ENCODE peak calls at places on chromosomes 6 and 20, in ten cellular contexts. E is Right ventricle myocardium superior, B is Daoy, L is HT1080, I is fibroblast of the conjunctiva, U is SJSA1, O is neuronal stem cell, D is LoVo, T is A172, Y is AG04450. Z is an unnamed sample.

GRCh38 chr20:16759161-16759523 is 11.0 kb downstream of the OTOR start:
- DNase-seq in O (no peak), E (no peak), U (no peak), T (no peak), D (no peak), L (no peak), I (no peak), Y (no peak), B (no peak), Z (no peak)

GRCh38 chr20:63690898-63691710 is 5.3 kb upstream of the TNFRSF6B start:
- DNase-seq in U (no peak), L (no peak), I (no peak), B (no peak), E (peak; percentile 40), D (no peak), Y (no peak), O (no peak), T (no peak), Z (no peak)

GRCh38 chr6:169966312-169967181 is 215.1 kb downstream of the ERMARD start:
- DNase-seq in O (no peak), Y (no peak), T (no peak), D (no peak), U (no peak), B (peak; percentile 3), E (no peak), L (no peak), I (no peak), Z (no peak)

GRCh38 chr6:136351518-136352106 is 62.0 kb upstream of the BCLAF1 start:
- DNase-seq in B (no peak), E (no peak), I (no peak), T (no peak), Y (no peak), D (no peak), O (no peak), U (no peak), L (no peak), Z (no peak)

GRCh38 chr6:17721671-17722070 is 14.9 kb upstream of the NUP153 start:
- DNase-seq in U (no peak), L (no peak), T (no peak), D (no peak), I (no peak), O (no peak), E (no peak), Y (no peak), B (no peak), Z (no peak)

GRCh38 chr6:138972226-138972665 is 15.8 kb downstream of the REPS1 start:
- DNase-seq in L (peak; percentile 23), E (no peak), B (peak; percentile 27), O (no peak), U (peak; percentile 30), I (no peak), T (peak; percentile 54), Y (no peak), D (no peak), Z (no peak)

GRCh38 chr6:7471171-7471570 is 70.3 kb upstream of the DSP start:
- DNase-seq in D (no peak), I (no peak), B (no peak), E (no peak), U (no peak), T (no peak), L (no peak), O (no peak), Y (no peak), Z (no peak)

GRCh38 chr6:38091626-38092025 is 272.1 kb downstream of the ZFAND3 start:
- DNase-seq in Y (no peak), I (no peak), O (no peak), U (no peak), L (no peak), D (no peak), B (no peak), E (no peak), T (no peak), Z (no peak)

GRCh38 chr20:63089051-63089907 is 82.5 kb upstream of the BHLHE23 start:
- DNase-seq in T (no peak), D (no peak), L (no peak), O (no peak), Y (no peak), I (no peak), E (peak; percentile 33), U (no peak), B (no peak), Z (no peak)

GRCh38 chr6:156160788-156161150 is 616.4 kb upstream of the ARID1B start:
- DNase-seq in L (no peak), T (no peak), B (no peak), D (no peak), U (no peak), I (no peak), Y (no peak), E (no peak), O (no peak), Z (no peak)

GRCh38 chr6:51552400-51552799 is 535.0 kb downstream of the PKHD1 start:
- DNase-seq in Y (no peak), B (no peak), I (no peak), U (no peak), L (no peak), D (no peak), O (no peak), T (no peak), E (no peak), Z (no peak)

GRCh38 chr20:24149881-24150307 is 161.3 kb upstream of the GGTLC1 start:
- DNase-seq in O (peak; percentile 14), I (no peak), T (no peak), Y (no peak), B (no peak), U (no peak), L (peak; percentile 5), E (peak; percentile 72), D (peak; percentile 22), Z (no peak)

GRCh38 chr6:4970739-4971395 is 33.0 kb downstream of the RPP40 start:
- DNase-seq in L (no peak), U (no peak), T (no peak), I (no peak), O (no peak), D (no peak), E (no peak), B (no peak), Y (no peak), Z (no peak)

GRCh38 chr6:44254957-44255808 is 2.1 kb downstream of the SLC35B2 start:
- DNase-seq in Y (no peak), U (no peak), D (peak; percentile 26), L (no peak), T (no peak), E (no peak), B (peak; percentile 57), O (no peak), I (no peak), Z (no peak)

GRCh38 chr6:118705799-118706481 is 54.5 kb upstream of the CEP85L start:
- DNase-seq in E (no peak), L (no peak), T (peak; percentile 27), U (peak; percentile 50), B (peak; percentile 59), O (peak; percentile 41), Y (no peak), D (no peak), I (no peak), Z (peak; percentile 26)

GRCh38 chr6:143164565-143165105 is 103.9 kb downstream of the AIG1 start:
- DNase-seq in O (no peak), I (no peak), U (no peak), L (no peak), Y (no peak), E (no peak), B (peak; percentile 49), T (no peak), D (no peak), Z (no peak)

GRCh38 chr20:46838002-46838401 is 56.6 kb upstream of the EYA2 start:
- DNase-seq in U (no peak), I (no peak), T (no peak), D (no peak), L (no peak), B (no peak), Y (no peak), O (no peak), E (no peak), Z (no peak)

GRCh38 chr20:1805161-1805581 is 90.0 kb upstream of the SIRPA start:
- DNase-seq in O (no peak), Y (no peak), T (no peak), B (no peak), U (no peak), D (no peak), E (no peak), L (no peak), I (no peak), Z (no peak)

GRCh38 chr6:156808287-156808686 is 31.1 kb downstream of the ARID1B start:
- DNase-seq in D (no peak), I (no peak), B (no peak), O (no peak), Y (no peak), T (no peak), U (no peak), E (no peak), L (no peak), Z (no peak)

GRCh38 chr6:46267515-46267914 is 96.7 kb upstream of the ENPP5 start:
- DNase-seq in I (no peak), Y (no peak), T (no peak), B (no peak), L (no peak), U (no peak), D (no peak), E (no peak), O (no peak), Z (no peak)

GRCh38 chr6:13874191-13874549 is 50.6 kb upstream of the RNF182 start:
- DNase-seq in Y (no peak), U (no peak), D (no peak), B (no peak), O (no peak), E (no peak), L (no peak), T (no peak), I (no peak), Z (no peak)

GRCh38 chr20:49859011-49859410 is 46.4 kb downstream of the SLC9A8 start:
- DNase-seq in E (no peak), I (no peak), Y (no peak), L (no peak), T (no peak), D (no peak), B (no peak), U (no peak), O (no peak), Z (no peak)

GRCh38 chr20:8602389-8603116 is 466.3 kb upstream of the PLCB4 start:
- DNase-seq in D (no peak), Y (no peak), B (no peak), O (no peak), I (no peak), U (peak; percentile 7), E (no peak), L (no peak), T (no peak), Z (no peak)

GRCh38 chr6:99241905-99242534 is 107.5 kb downstream of the FAXC start:
- DNase-seq in T (peak; percentile 25), D (peak; percentile 7), Y (peak; percentile 1), U (peak; percentile 11), B (peak; percentile 13), O (peak; percentile 35), E (no peak), I (peak; percentile 4), L (peak; percentile 39), Z (no peak)

GRCh38 chr6:16205377-16206144 is 32.8 kb upstream of the GMPR start:
- DNase-seq in E (no peak), L (no peak), B (peak; percentile 92), D (no peak), O (no peak), T (no peak), Y (peak; percentile 71), U (peak; percentile 70), I (peak; percentile 77), Z (no peak)

GRCh38 chr6:30974488-30975252 is 8.8 kb upstream of the MUC21 start:
- DNase-seq in Y (no peak), B (no peak), E (no peak), D (no peak), L (no peak), O (no peak), U (no peak), I (no peak), T (no peak), Z (no peak)

GRCh38 chr6:139839506-139840156 is 465.2 kb upstream of the CITED2 start:
- DNase-seq in B (peak; percentile 34), L (peak; percentile 56), D (no peak), U (no peak), Y (no peak), I (no peak), E (peak; percentile 46), T (no peak), O (no peak), Z (no peak)

GRCh38 chr20:2335096-2335495 is 39.3 kb downstream of the TGM3 start:
- DNase-seq in D (no peak), T (no peak), B (no peak), U (no peak), E (no peak), L (no peak), I (no peak), Y (no peak), O (no peak), Z (no peak)